ENCODE peak calls at places on chromosomes 12 and 14, in eight cellular contexts. One of them, this sample, is unnamed.
A peak's percentile ranks its signal among the peaks of the same experiment; 100 is the strongest.

GRCh38 chr12:94707892-94708291 is 57.5 kb upstream of the TMCC3 start:
- DNase-seq in H9: no peak
- DNase-seq in fibroblast of lung: peak; percentile 47
- DNase-seq in GM23338: no peak
- DNase-seq in transverse colon: peak; percentile 17
- DNase-seq in BE2C: no peak
- DNase-seq in upper lobe of right lung: no peak
- DNase-seq in ovary: peak; percentile 85
- DNase-seq in this sample: peak; percentile 47

GRCh38 chr12:84814664-84815245 is 97.8 kb downstream of the SLC6A15 start:
- DNase-seq in H9: no peak
- DNase-seq in upper lobe of right lung: no peak
- DNase-seq in transverse colon: no peak
- DNase-seq in BE2C: no peak
- DNase-seq in ovary: no peak
- DNase-seq in GM23338: no peak
- DNase-seq in fibroblast of lung: peak; percentile 72
- DNase-seq in this sample: no peak

GRCh38 chr14:105413542-105413886 is 6.1 kb upstream of the MTA1 start:
- DNase-seq in H9: no peak
- DNase-seq in GM23338: no peak
- DNase-seq in ovary: no peak
- DNase-seq in fibroblast of lung: no peak
- DNase-seq in transverse colon: no peak
- DNase-seq in upper lobe of right lung: no peak
- DNase-seq in BE2C: no peak
- DNase-seq in this sample: no peak

GRCh38 chr12:15520083-15520482 is 197.8 kb downstream of the PTPRO start:
- DNase-seq in fibroblast of lung: no peak
- DNase-seq in transverse colon: no peak
- DNase-seq in GM23338: peak; percentile 33
- DNase-seq in BE2C: peak; percentile 29
- DNase-seq in upper lobe of right lung: no peak
- DNase-seq in H9: peak; percentile 40
- DNase-seq in ovary: no peak
- DNase-seq in this sample: no peak

GRCh38 chr14:89137514-89138163 is 279.4 kb downstream of the FOXN3 start:
- DNase-seq in fibroblast of lung: peak; percentile 94
- DNase-seq in transverse colon: no peak
- DNase-seq in H9: no peak
- DNase-seq in GM23338: no peak
- DNase-seq in BE2C: no peak
- DNase-seq in upper lobe of right lung: peak; percentile 88
- DNase-seq in ovary: peak; percentile 21
- DNase-seq in this sample: peak; percentile 92

GRCh38 chr12:124906606-124907261 is 7.7 kb downstream of the UBC start:
- DNase-seq in H9: peak; percentile 91
- DNase-seq in upper lobe of right lung: peak; percentile 71
- DNase-seq in GM23338: peak; percentile 97
- DNase-seq in fibroblast of lung: peak; percentile 85
- DNase-seq in transverse colon: peak; percentile 95
- DNase-seq in ovary: peak; percentile 93
- DNase-seq in BE2C: peak; percentile 91
- DNase-seq in this sample: peak; percentile 92

GRCh38 chr14:69685217-69685616 is 73.8 kb downstream of the SUSD6 start:
- DNase-seq in upper lobe of right lung: no peak
- DNase-seq in ovary: no peak
- DNase-seq in BE2C: no peak
- DNase-seq in H9: no peak
- DNase-seq in fibroblast of lung: peak; percentile 59
- DNase-seq in GM23338: no peak
- DNase-seq in transverse colon: no peak
- DNase-seq in this sample: no peak

GRCh38 chr14:54299393-54300363 is 97.1 kb upstream of the CDKN3 start:
- DNase-seq in GM23338: no peak
- DNase-seq in BE2C: peak; percentile 40
- DNase-seq in upper lobe of right lung: no peak
- DNase-seq in ovary: no peak
- DNase-seq in fibroblast of lung: peak; percentile 99
- DNase-seq in H9: no peak
- DNase-seq in transverse colon: no peak
- DNase-seq in this sample: no peak

GRCh38 chr14:83826838-83827237 is 1703.1 kb upstream of the FLRT2 start:
- DNase-seq in upper lobe of right lung: no peak
- DNase-seq in GM23338: peak; percentile 20
- DNase-seq in ovary: no peak
- DNase-seq in BE2C: no peak
- DNase-seq in transverse colon: no peak
- DNase-seq in H9: no peak
- DNase-seq in fibroblast of lung: no peak
- DNase-seq in this sample: no peak

GRCh38 chr12:13293086-13293485 is 96.6 kb downstream of the EMP1 start:
- DNase-seq in upper lobe of right lung: no peak
- DNase-seq in GM23338: no peak
- DNase-seq in BE2C: no peak
- DNase-seq in ovary: no peak
- DNase-seq in fibroblast of lung: peak; percentile 13
- DNase-seq in H9: no peak
- DNase-seq in transverse colon: no peak
- DNase-seq in this sample: no peak

GRCh38 chr14:53519137-53519536 is 366.0 kb upstream of the DDHD1 start:
- DNase-seq in BE2C: no peak
- DNase-seq in GM23338: no peak
- DNase-seq in H9: no peak
- DNase-seq in ovary: no peak
- DNase-seq in transverse colon: no peak
- DNase-seq in upper lobe of right lung: no peak
- DNase-seq in fibroblast of lung: peak; percentile 63
- DNase-seq in this sample: no peak

GRCh38 chr14:95774265-95775160 is 60.6 kb upstream of the TCL1A start:
- DNase-seq in H9: peak; percentile 66
- DNase-seq in BE2C: peak; percentile 61
- DNase-seq in upper lobe of right lung: no peak
- DNase-seq in fibroblast of lung: peak; percentile 4
- DNase-seq in transverse colon: peak; percentile 31
- DNase-seq in GM23338: peak; percentile 86
- DNase-seq in ovary: peak; percentile 45
- DNase-seq in this sample: peak; percentile 33

DNA sequence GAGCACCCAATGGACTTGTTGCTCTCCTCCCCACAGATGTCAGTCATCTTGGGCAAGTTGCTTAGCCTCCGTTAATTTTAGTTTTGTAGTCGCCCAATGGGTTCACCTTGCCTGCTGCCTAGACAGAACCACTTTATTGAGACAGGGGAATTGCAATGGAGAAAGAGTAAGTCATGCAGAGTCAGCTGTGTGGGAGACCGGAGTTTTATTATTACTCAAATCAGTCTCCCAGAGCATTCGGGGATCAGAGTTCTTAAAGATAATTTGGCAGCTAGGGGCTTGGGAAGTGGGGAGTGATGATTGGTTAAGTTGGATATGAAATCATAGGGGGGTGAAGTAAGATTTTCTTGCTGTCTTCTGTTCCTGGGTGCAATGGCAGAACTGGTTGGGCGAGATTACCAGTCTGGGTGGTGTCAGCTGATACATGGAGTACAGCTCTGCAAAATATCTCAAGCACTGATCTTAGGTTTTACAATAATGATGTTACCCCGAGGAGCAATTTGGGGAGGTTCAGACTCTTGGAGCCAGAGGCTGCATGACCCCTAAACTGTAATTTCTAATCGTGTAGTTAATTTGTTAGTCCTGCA is 50.2 kb downstream of the SLC38A1 start:
- DNase-seq in transverse colon: peak; percentile 37
- DNase-seq in H9: no peak
- DNase-seq in GM23338: no peak
- DNase-seq in BE2C: no peak
- DNase-seq in ovary: no peak
- DNase-seq in fibroblast of lung: no peak
- DNase-seq in upper lobe of right lung: no peak
- DNase-seq in this sample: no peak
- H3K4me1 ChIP-seq in transverse colon: peaks cover 79% of the 10 kb centered on the region
- H3K4me1 ChIP-seq in H9: no peaks in the 10 kb centered on the region
- H3K4me1 ChIP-seq in GM23338: peaks cover 28% of the 10 kb centered on the region
- H3K4me1 ChIP-seq in BE2C: peaks cover 9% of the 10 kb centered on the region
- H3K4me1 ChIP-seq in ovary: no peaks in the 10 kb centered on the region
- H3K4me1 ChIP-seq in fibroblast of lung: no peaks in the 10 kb centered on the region
- H3K4me1 ChIP-seq in upper lobe of right lung: no peaks in the 10 kb centered on the region
- H3K4me1 ChIP-seq in this sample: peaks cover 13% of the 10 kb centered on the region

GRCh38 chr14:30614155-30614554 is 8.0 kb upstream of the SCFD1 start:
- DNase-seq in BE2C: no peak
- DNase-seq in upper lobe of right lung: no peak
- DNase-seq in transverse colon: no peak
- DNase-seq in GM23338: no peak
- DNase-seq in fibroblast of lung: no peak
- DNase-seq in H9: no peak
- DNase-seq in ovary: no peak
- DNase-seq in this sample: no peak

GRCh38 chr14:30607156-30607780 is 14.9 kb upstream of the SCFD1 start:
- DNase-seq in ovary: no peak
- DNase-seq in fibroblast of lung: peak; percentile 70
- DNase-seq in H9: no peak
- DNase-seq in GM23338: no peak
- DNase-seq in upper lobe of right lung: no peak
- DNase-seq in BE2C: no peak
- DNase-seq in transverse colon: no peak
- DNase-seq in this sample: no peak

GRCh38 chr14:30608533-30609006 is 13.5 kb upstream of the SCFD1 start:
- DNase-seq in transverse colon: peak; percentile 17
- DNase-seq in H9: no peak
- DNase-seq in fibroblast of lung: peak; percentile 61
- DNase-seq in upper lobe of right lung: no peak
- DNase-seq in GM23338: no peak
- DNase-seq in BE2C: no peak
- DNase-seq in ovary: no peak
- DNase-seq in this sample: peak; percentile 3

GRCh38 chr14:30610719-30611388 is 11.3 kb upstream of the SCFD1 start:
- DNase-seq in H9: no peak
- DNase-seq in upper lobe of right lung: no peak
- DNase-seq in GM23338: peak; percentile 18
- DNase-seq in transverse colon: peak; percentile 74
- DNase-seq in BE2C: peak; percentile 58
- DNase-seq in ovary: peak; percentile 38
- DNase-seq in fibroblast of lung: peak; percentile 72
- DNase-seq in this sample: peak; percentile 40
- TF ChIP-seq CTCF in H9: peak; percentile 38
- TF ChIP-seq CTCF in upper lobe of right lung: peak; percentile 38
- TF ChIP-seq CTCF in GM23338: peak; percentile 53
- TF ChIP-seq CTCF in transverse colon: peak; percentile 33
- TF ChIP-seq CTCF in BE2C: peak; percentile 60
- TF ChIP-seq CTCF in ovary: no peak
- TF ChIP-seq CTCF in fibroblast of lung: peak; percentile 40
- TF ChIP-seq CTCF in this sample: no peak

GRCh38 chr12:6635375-6635855 is 344 bp downstream of the LPAR5 start:
- DNase-seq in upper lobe of right lung: no peak
- DNase-seq in BE2C: peak; percentile 58
- DNase-seq in transverse colon: no peak
- DNase-seq in ovary: no peak
- DNase-seq in fibroblast of lung: no peak
- DNase-seq in H9: no peak
- DNase-seq in GM23338: no peak
- DNase-seq in this sample: no peak
- H3K4me1 ChIP-seq in upper lobe of right lung: no peaks in the 10 kb centered on the region
- H3K4me1 ChIP-seq in BE2C: peaks cover 29% of the 10 kb centered on the region
- H3K4me1 ChIP-seq in transverse colon: peaks cover 50% of the 10 kb centered on the region
- H3K4me1 ChIP-seq in ovary: no peaks in the 10 kb centered on the region
- H3K4me1 ChIP-seq in fibroblast of lung: no peaks in the 10 kb centered on the region
- H3K4me1 ChIP-seq in H9: no peaks in the 10 kb centered on the region
- H3K4me1 ChIP-seq in GM23338: no peaks in the 10 kb centered on the region
- H3K4me1 ChIP-seq in this sample: no peaks in the 10 kb centered on the region

GRCh38 chr12:100824476-100824875 is 29.9 kb downstream of the ANO4 start:
- DNase-seq in BE2C: no peak
- DNase-seq in fibroblast of lung: no peak
- DNase-seq in GM23338: no peak
- DNase-seq in upper lobe of right lung: no peak
- DNase-seq in H9: no peak
- DNase-seq in ovary: no peak
- DNase-seq in transverse colon: no peak
- DNase-seq in this sample: no peak

GRCh38 chr12:100830003-100830795 is 35.6 kb downstream of the ANO4 start:
- DNase-seq in H9: no peak
- DNase-seq in fibroblast of lung: no peak
- DNase-seq in GM23338: peak; percentile 32
- DNase-seq in upper lobe of right lung: no peak
- DNase-seq in transverse colon: no peak
- DNase-seq in BE2C: no peak
- DNase-seq in ovary: no peak
- DNase-seq in this sample: no peak

GRCh38 chr12:100826323-100826722 is 31.7 kb downstream of the ANO4 start:
- DNase-seq in ovary: peak; percentile 45
- DNase-seq in transverse colon: peak; percentile 17
- DNase-seq in H9: peak; percentile 55
- DNase-seq in GM23338: peak; percentile 81
- DNase-seq in BE2C: no peak
- DNase-seq in fibroblast of lung: peak; percentile 55
- DNase-seq in upper lobe of right lung: peak; percentile 64
- DNase-seq in this sample: peak; percentile 59

GRCh38 chr12:100823988-100824387 is 29.4 kb downstream of the ANO4 start:
- DNase-seq in ovary: no peak
- DNase-seq in upper lobe of right lung: no peak
- DNase-seq in GM23338: no peak
- DNase-seq in BE2C: no peak
- DNase-seq in fibroblast of lung: peak; percentile 38
- DNase-seq in H9: no peak
- DNase-seq in transverse colon: no peak
- DNase-seq in this sample: no peak

DNA sequence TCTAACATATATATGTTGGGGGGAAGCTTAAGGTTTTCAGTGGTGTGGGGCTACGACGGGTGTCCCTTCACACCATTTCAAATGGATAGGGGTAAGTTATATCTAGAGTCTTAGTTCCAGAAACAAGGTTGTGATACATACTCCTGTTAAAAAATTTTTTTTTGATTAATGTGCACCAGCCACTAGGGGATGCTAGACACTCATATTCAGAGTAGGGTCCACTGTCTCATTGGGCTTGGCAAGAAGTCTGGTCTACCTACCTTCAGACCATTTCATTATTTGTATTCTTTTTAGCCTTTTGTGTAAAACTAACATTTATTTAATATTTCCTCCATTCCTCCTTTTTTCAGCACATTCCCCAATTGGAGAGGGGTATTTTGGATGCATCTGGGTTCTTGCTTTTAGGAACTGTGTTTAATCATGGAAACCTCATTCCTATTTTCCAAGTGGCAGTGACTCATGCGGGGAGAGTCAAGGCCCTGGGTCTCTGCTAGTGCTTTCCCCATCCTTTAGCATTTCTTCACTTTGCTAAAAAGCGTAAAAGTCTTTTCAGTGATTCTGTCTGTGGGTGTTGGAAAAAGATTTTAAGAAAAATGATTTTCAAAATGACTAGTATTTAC is 33.4 kb downstream of the ANO4 start:
- DNase-seq in transverse colon: no peak
- DNase-seq in GM23338: peak; percentile 71
- DNase-seq in BE2C: peak; percentile 21
- DNase-seq in ovary: no peak
- DNase-seq in H9: no peak
- DNase-seq in upper lobe of right lung: no peak
- DNase-seq in fibroblast of lung: peak; percentile 39
- DNase-seq in this sample: no peak
- TF ChIP-seq CTCF in transverse colon: peak; percentile 67
- TF ChIP-seq CTCF in GM23338: peak; percentile 86
- TF ChIP-seq CTCF in BE2C: peak; percentile 77
- TF ChIP-seq CTCF in ovary: peak; percentile 32
- TF ChIP-seq CTCF in H9: peak; percentile 89
- TF ChIP-seq CTCF in upper lobe of right lung: peak; percentile 44
- TF ChIP-seq CTCF in fibroblast of lung: peak; percentile 96
- TF ChIP-seq CTCF in this sample: peak; percentile 79

GRCh38 chr12:6181166-6181565 is 19.0 kb upstream of the CD9 start:
- DNase-seq in ovary: no peak
- DNase-seq in fibroblast of lung: no peak
- DNase-seq in upper lobe of right lung: no peak
- DNase-seq in H9: no peak
- DNase-seq in transverse colon: no peak
- DNase-seq in BE2C: no peak
- DNase-seq in GM23338: no peak
- DNase-seq in this sample: no peak
- H3K4me1 ChIP-seq in ovary: peaks cover 19% of the 10 kb centered on the region
- H3K4me1 ChIP-seq in fibroblast of lung: peaks cover 36% of the 10 kb centered on the region
- H3K4me1 ChIP-seq in upper lobe of right lung: peaks cover 53% of the 10 kb centered on the region
- H3K4me1 ChIP-seq in H9: no peaks in the 10 kb centered on the region
- H3K4me1 ChIP-seq in transverse colon: peaks cover 46% of the 10 kb centered on the region
- H3K4me1 ChIP-seq in BE2C: peaks cover 12% of the 10 kb centered on the region
- H3K4me1 ChIP-seq in GM23338: peaks cover 10% of the 10 kb centered on the region
- H3K4me1 ChIP-seq in this sample: peaks cover 45% of the 10 kb centered on the region